ENCODE peak calls at places on chromosome 2, in four cellular contexts. One of them, this sample, is unnamed.

GRCh38 chr2:101473911-101474751 is 781 bp downstream of the RFX8 start:
- DNase-seq in HCT116: no peak
- DNase-seq in NCI-H2081 treated with DMSO at 0.1 percent for 48 hours: no peak
- DNase-seq in LHCN-M2: peak
- DNase-seq in this sample: no peak

GRCh38 chr2:215594766-215595165 is 158.9 kb upstream of the FN1 start:
- DNase-seq in HCT116: no peak
- DNase-seq in LHCN-M2: peak
- DNase-seq in NCI-H2081 treated with DMSO at 0.1 percent for 48 hours: no peak
- DNase-seq in this sample: no peak

GRCh38 chr2:3326182-3326537 is 51.5 kb downstream of the EIPR1 start:
- DNase-seq in NCI-H2081 treated with DMSO at 0.1 percent for 48 hours: no peak
- DNase-seq in HCT116: no peak
- DNase-seq in LHCN-M2: no peak
- DNase-seq in this sample: no peak

GRCh38 chr2:2291500-2292260 is 39.4 kb downstream of the MYT1L start:
- DNase-seq in HCT116: no peak
- DNase-seq in LHCN-M2: peak
- DNase-seq in NCI-H2081 treated with DMSO at 0.1 percent for 48 hours: no peak
- DNase-seq in this sample: peak

GRCh38 chr2:216774180-216774579 is 78.8 kb upstream of the IGFBP5 start:
- DNase-seq in LHCN-M2: no peak
- DNase-seq in NCI-H2081 treated with DMSO at 0.1 percent for 48 hours: no peak
- DNase-seq in HCT116: no peak
- DNase-seq in this sample: no peak

GRCh38 chr2:239132156-239132709 is 268.6 kb downstream of the HDAC4 start:
- DNase-seq in LHCN-M2: no peak
- DNase-seq in HCT116: no peak
- DNase-seq in NCI-H2081 treated with DMSO at 0.1 percent for 48 hours: no peak
- DNase-seq in this sample: no peak

GRCh38 chr2:7209776-7210555 is 292.8 kb downstream of the RNF144A start:
- DNase-seq in HCT116: no peak
- DNase-seq in LHCN-M2: no peak
- DNase-seq in NCI-H2081 treated with DMSO at 0.1 percent for 48 hours: no peak
- DNase-seq in this sample: no peak

GRCh38 chr2:70190086-70190412 is 770 bp downstream of the C2orf42 start:
- DNase-seq in LHCN-M2: no peak
- DNase-seq in HCT116: no peak
- DNase-seq in NCI-H2081 treated with DMSO at 0.1 percent for 48 hours: no peak
- DNase-seq in this sample: no peak

GRCh38 chr2:187546762-187547333 is 7.4 kb downstream of the TFPI start:
- DNase-seq in LHCN-M2: no peak
- DNase-seq in HCT116: no peak
- DNase-seq in NCI-H2081 treated with DMSO at 0.1 percent for 48 hours: no peak
- DNase-seq in this sample: no peak

GRCh38 chr2:157785200-157785599 is 90.9 kb downstream of the ACVR1 start:
- DNase-seq in NCI-H2081 treated with DMSO at 0.1 percent for 48 hours: no peak
- DNase-seq in LHCN-M2: no peak
- DNase-seq in HCT116: no peak
- DNase-seq in this sample: no peak